ENCODE peak calls at places on chromosomes 13 and 19, in five cellular contexts. U is breast epithelium, E is MM.1S, J is sigmoid colon, N is uterus. F is an unnamed sample.

GRCh38 chr13:113123226-113124150 is 889 bp downstream of the F10 start:
- DNase-seq in U (peak), E (no peak), J (no peak), N (no peak), F (peak)

GRCh38 chr13:42969558-42970172 is 22.4 kb downstream of the EPSTI1 start:
- DNase-seq in U (peak), E (peak), J (peak), N (peak), F (peak)

GRCh38 chr13:35484384-35484783 is 7.9 kb upstream of the MAB21L1 start:
- DNase-seq in U (no peak), E (no peak), J (no peak), N (no peak), F (no peak)

GRCh38 chr19:44890366-44891015 is 563 bp upstream of the TOMM40 start:
- DNase-seq in U (peak), E (peak), J (no peak), N (no peak), F (peak)

GRCh38 chr13:42355118-42355840 is 83.3 kb downstream of the AKAP11 start:
- DNase-seq in U (no peak), E (no peak), J (no peak), N (no peak), F (no peak)

GRCh38 chr13:99981115-99982020 is at the start of gene ZIC2:
- DNase-seq in U (no peak), E (peak), J (no peak), N (no peak), F (peak)

GRCh38 chr13:35712907-35713685 is 236.6 kb upstream of the MAB21L1 start:
- DNase-seq in U (no peak), E (no peak), J (no peak), N (no peak), F (no peak)

GRCh38 chr19:48928164-48929005 is 5.1 kb upstream of the DHDH start:
- DNase-seq in U (no peak), E (no peak), J (no peak), N (no peak), F (no peak)

GRCh38 chr13:38346764-38347163 is 2.9 kb upstream of the UFM1 start:
- DNase-seq in U (no peak), E (no peak), J (no peak), N (no peak), F (no peak)

GRCh38 chr19:2097330-2098327 is 914 bp downstream of the IZUMO4 start:
- DNase-seq in U (no peak), E (peak), J (peak), N (peak), F (no peak)

GRCh38 chr13:76829572-76830327 is 56.5 kb downstream of the KCTD12 start:
- DNase-seq in U (no peak), E (no peak), J (peak), N (peak), F (no peak)

GRCh38 chr19:49761625-49762311 is 1.3 kb downstream of the TSKS start:
- DNase-seq in U (no peak), E (no peak), J (no peak), N (peak), F (no peak)

GRCh38 chr13:29435125-29435911 is 160.2 kb downstream of the SLC7A1 start:
- DNase-seq in U (no peak), E (no peak), J (peak), N (peak), F (no peak)

GRCh38 chr13:51057931-51058330 is 53.1 kb downstream of the C13orf42 start:
- DNase-seq in U (no peak), E (no peak), J (no peak), N (no peak), F (no peak)

GRCh38 chr13:51057001-51057400 is 54.1 kb downstream of the C13orf42 start:
- DNase-seq in U (no peak), E (no peak), J (no peak), N (no peak), F (no peak)

GRCh38 chr13:51063909-51064308 is 47.2 kb downstream of the C13orf42 start:
- DNase-seq in U (no peak), E (no peak), J (no peak), N (no peak), F (no peak)

DNA sequence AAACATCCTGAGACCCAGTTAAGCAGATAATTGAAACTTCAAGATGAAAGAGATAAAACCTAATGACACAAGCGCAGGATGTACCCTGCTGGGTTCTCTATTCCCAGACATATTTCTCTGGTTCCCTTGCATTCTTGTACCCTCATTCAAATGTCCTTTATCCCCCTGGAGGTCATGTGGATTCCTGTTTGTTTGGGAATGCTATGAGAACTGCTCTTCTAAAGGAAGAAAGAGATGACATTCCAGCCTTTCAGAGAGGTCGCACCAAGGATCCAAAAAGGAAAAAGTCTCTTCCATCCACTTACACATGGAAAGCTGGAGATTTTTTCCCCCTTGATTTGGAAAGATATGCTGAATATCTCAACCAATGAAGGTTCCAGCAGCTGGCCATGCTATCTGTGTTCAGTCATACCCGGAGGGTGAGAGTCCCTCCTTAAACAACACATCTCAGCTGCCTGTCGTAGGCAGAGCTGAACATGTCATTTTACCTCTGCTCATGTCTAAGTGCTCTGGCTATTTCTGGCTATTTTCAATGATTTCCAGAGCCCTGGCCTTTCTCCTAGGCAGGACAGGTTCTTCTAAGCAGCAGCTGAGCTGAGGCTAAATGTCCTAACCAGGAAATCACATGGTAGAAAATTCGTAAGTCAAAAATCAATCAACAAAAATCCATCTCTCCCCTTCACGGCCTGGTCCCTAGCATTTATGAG is 52.5 kb downstream of the C13orf42 start:
- DNase-seq in U (no peak), E (no peak), J (no peak), N (no peak), F (no peak)
- TF ChIP-seq CTCF in U (no peak), E (no peak), J (no peak), N (no peak), F (no peak)

DNA sequence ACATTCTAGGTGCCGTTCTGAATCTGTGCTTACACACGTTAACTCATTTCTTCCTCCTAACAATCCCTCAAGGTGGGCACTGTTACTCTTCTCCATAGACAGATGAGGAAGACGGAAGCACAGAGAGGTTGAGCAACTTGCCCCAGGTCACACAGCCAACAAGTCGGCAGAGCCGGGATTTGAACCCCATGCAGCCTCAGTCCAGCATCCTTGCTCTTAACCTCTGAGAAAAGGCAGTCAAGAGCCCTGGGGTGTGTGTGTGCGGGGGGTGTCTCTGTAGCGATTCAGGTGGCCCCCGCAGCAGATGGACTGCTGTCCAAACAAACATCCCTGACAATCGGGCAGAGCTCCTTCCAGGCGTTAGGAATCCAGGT is 6.3 kb downstream of the PTPRS start:
- DNase-seq in U (no peak), E (no peak), J (no peak), N (no peak), F (no peak)
- TF ChIP-seq CTCF in U (no peak), E (no peak), J (no peak), N (no peak), F (no peak)

GRCh38 chr19:5864725-5865486 is 5.4 kb downstream of the FUT5 start:
- DNase-seq in U (no peak), E (no peak), J (no peak), N (no peak), F (no peak)
- TF ChIP-seq CTCF in U (peak), E (peak), J (no peak), N (peak), F (peak)

GRCh38 chr19:42831221-42832019 is 48.1 kb downstream of the PSG1 start:
- DNase-seq in U (no peak), E (no peak), J (no peak), N (no peak), F (no peak)
- TF ChIP-seq CTCF in U (no peak), E (no peak), J (no peak), N (no peak), F (no peak)

DNA sequence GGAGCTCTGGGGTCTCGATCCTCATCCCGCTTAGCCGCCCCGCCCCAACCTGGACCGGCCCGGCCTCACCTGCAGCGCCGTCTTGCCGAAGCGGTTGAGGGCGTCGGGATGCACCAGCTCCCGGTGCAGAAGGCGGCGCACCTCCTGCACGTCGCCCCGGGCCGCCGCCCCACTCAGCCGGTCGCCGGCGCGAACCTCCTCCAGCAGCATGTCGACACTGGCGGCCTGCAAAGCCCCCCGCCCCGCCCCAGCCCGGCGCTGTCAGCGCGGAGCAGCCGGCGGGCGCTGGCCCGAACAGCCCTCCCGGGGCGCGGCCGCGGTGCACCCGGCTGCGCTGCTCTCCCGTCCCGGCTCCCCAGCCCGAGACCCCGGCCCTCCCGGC is 344 bp downstream of the CDKN2D start:
- DNase-seq in U (peak), E (peak), J (peak), N (no peak), F (no peak)
- TF ChIP-seq CTCF in U (no peak), E (no peak), J (no peak), N (no peak), F (no peak)

GRCh38 chr13:41054919-41055619 is 6.2 kb upstream of the WBP4 start:
- DNase-seq in U (no peak), E (no peak), J (no peak), N (no peak), F (no peak)
- TF ChIP-seq CTCF in U (no peak), E (peak), J (no peak), N (no peak), F (peak)

GRCh38 chr19:13036366-13036976 is 41.2 kb downstream of the NFIX start:
- DNase-seq in U (peak), E (peak), J (peak), N (peak), F (no peak)
- TF ChIP-seq CTCF in U (no peak), E (peak), J (no peak), N (no peak), F (no peak)

DNA sequence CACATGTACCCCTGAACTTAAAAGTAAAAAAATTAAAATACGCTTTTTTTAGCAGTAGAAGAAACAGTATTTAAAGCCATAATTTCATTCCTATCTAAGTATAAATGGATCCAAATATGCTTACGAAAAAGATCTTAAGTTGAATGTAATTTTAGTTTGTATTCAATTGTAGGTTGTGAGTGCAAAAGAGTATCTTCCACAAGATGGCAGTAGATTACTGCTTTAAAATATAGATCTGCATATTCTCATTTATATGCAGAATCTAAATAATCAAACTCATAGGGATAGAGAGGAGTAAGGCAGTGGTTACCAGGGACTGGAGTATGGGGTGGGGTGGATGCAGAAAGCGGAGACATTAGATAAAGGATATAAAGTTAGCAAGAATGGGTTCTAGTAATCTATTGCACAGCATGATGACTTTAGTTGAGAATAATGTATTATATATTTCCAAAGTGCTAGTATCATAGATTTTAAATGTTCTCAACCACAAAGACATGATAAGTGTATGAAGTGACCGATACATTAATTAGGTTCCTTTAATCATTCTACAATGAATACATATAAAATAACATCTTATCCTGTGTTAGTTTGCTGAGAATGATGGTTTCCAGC is 14.2 kb downstream of the OR7A17 start:
- DNase-seq in U (no peak), E (peak), J (no peak), N (no peak), F (no peak)
- TF ChIP-seq CTCF in U (no peak), E (peak), J (no peak), N (no peak), F (peak)

DNA sequence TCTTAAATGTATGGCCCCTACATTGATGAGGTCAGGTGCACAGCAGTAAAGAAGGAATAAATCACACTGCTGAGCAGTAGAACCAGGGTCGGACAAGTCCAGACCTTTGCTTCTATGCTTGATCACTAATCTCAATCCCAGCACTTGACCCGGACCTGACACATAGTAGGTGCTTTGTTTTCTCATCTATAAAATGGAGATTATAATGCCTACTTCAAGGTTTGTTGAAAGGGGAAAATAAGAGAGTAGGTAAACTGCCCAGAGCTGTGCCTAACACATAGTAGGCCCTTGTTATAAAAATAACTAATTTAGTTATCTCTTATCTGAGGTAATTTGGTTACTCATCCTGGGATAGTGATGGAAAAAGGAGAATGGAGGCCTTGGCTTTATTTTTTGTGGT is 125.0 kb downstream of the RXFP2 start:
- DNase-seq in U (no peak), E (no peak), J (no peak), N (no peak), F (no peak)
- TF ChIP-seq CTCF in U (no peak), E (no peak), J (no peak), N (no peak), F (no peak)